ENCODE peak calls at places on chromosomes 7 and 10, in seven cellular contexts. M is PC-3, I is GM23338, V is lower lobe of right lung, E is H7, Y is HuH-7.5, L is 8988T. F is an unnamed sample.

GRCh38 chr7:77197135-77197534 is 2.5 kb downstream of the FGL2 start:
- DNase-seq in Y (no peak), I (no peak), L (no peak), M (no peak), E (no peak), V (no peak), F (no peak)

GRCh38 chr7:24381919-24382505 is 98.0 kb downstream of the NPY start:
- DNase-seq in M (peak; percentile 47), L (no peak), V (no peak), E (no peak), Y (peak; percentile 29), I (peak; percentile 59), F (peak; percentile 59)

GRCh38 chr7:17133977-17134376 is 164.5 kb upstream of the AHR start:
- DNase-seq in E (no peak), Y (no peak), I (no peak), M (no peak), L (no peak), V (no peak), F (no peak)

GRCh38 chr10:66218258-66218657 is 707.6 kb upstream of the LRRTM3 start:
- DNase-seq in Y (no peak), I (no peak), M (no peak), V (no peak), E (no peak), L (no peak), F (no peak)

GRCh38 chr7:101605611-101606010 is 23.5 kb downstream of the MYL10 start:
- DNase-seq in I (no peak), M (no peak), E (no peak), V (no peak), L (no peak), Y (no peak), F (no peak)

GRCh38 chr10:48251525-48252353 is 22.8 kb downstream of the FRMPD2 start:
- DNase-seq in V (no peak), M (peak; percentile 43), I (peak; percentile 22), Y (no peak), E (no peak), L (no peak), F (no peak)

GRCh38 chr7:29975564-29975963 is 14.0 kb downstream of the SCRN1 start:
- DNase-seq in L (no peak), E (no peak), Y (no peak), V (no peak), I (no peak), M (no peak), F (no peak)

GRCh38 chr7:50812847-50813475 is 30.3 kb upstream of the GRB10 start:
- DNase-seq in I (peak; percentile 13), L (no peak), V (peak; percentile 72), E (no peak), Y (peak; percentile 43), M (peak; percentile 90), F (no peak)

F was measured in T47D.